ENCODE peak calls at places on chromosome 7, in five cellular contexts. A is tibial nerve; U is CD8-positive, alpha-beta T cell; D is mesenchymal stem cell; R is left ventricle myocardium inferior. K is an unnamed sample.

GRCh38 chr7:5702876-5703571 is 78.4 kb downstream of the RNF216 start:
- DNase-seq in A (no peak), U (no peak), D (peak), R (peak), K (peak)

GRCh38 chr7:142787783-142788182 is 17.0 kb downstream of the PRSS2 start:
- DNase-seq in A (no peak), U (no peak), D (no peak), R (no peak), K (no peak)

GRCh38 chr7:129160161-129160911 is 15.8 kb downstream of the TSPAN33 start:
- DNase-seq in A (no peak), U (no peak), D (no peak), R (no peak), K (no peak)

GRCh38 chr7:81430150-81430549 is 339.7 kb downstream of the HGF start:
- DNase-seq in A (no peak), U (no peak), D (no peak), R (no peak), K (no peak)

GRCh38 chr7:30389793-30390192 is 88.8 kb downstream of the NOD1 start:
- DNase-seq in A (no peak), U (no peak), D (no peak), R (no peak), K (no peak)

GRCh38 chr7:28697898-28698563 is 260.1 kb downstream of the TRIL start:
- DNase-seq in A (no peak), U (no peak), D (no peak), R (no peak), K (no peak)

GRCh38 chr7:129464194-129464593 is 30.0 kb downstream of the STRIP2 start:
- DNase-seq in A (no peak), U (no peak), D (no peak), R (no peak), K (no peak)

GRCh38 chr7:18495412-18496335 is at the start of gene HDAC9:
- DNase-seq in A (no peak), U (no peak), D (peak), R (peak), K (no peak)

GRCh38 chr7:105805619-105806018 is 70.8 kb downstream of the ATXN7L1 start:
- DNase-seq in A (no peak), U (no peak), D (peak), R (no peak), K (no peak)

GRCh38 chr7:158614695-158615094 is 27.1 kb upstream of the PTPRN2 start:
- DNase-seq in A (no peak), U (no peak), D (peak), R (no peak), K (no peak)

GRCh38 chr7:151631149-151631967 is 111.7 kb upstream of the RHEB start:
- DNase-seq in A (no peak), U (peak), D (peak), R (no peak), K (peak)

GRCh38 chr7:147496209-147496608 is 1094.4 kb upstream of the C7orf33 start:
- DNase-seq in A (no peak), U (no peak), D (no peak), R (no peak), K (no peak)

GRCh38 chr7:24757799-24758275 is 573 bp upstream of the GSDME start:
- DNase-seq in A (no peak), U (no peak), D (peak), R (no peak), K (no peak)

GRCh38 chr7:16791895-16792294 is 12.9 kb downstream of the AGR2 start:
- DNase-seq in A (no peak), U (no peak), D (no peak), R (no peak), K (no peak)

GRCh38 chr7:46191776-46192175 is 270.7 kb upstream of the IGFBP3 start:
- DNase-seq in A (no peak), U (no peak), D (peak), R (no peak), K (no peak)

GRCh38 chr7:46192191-46192590 is 271.1 kb upstream of the IGFBP3 start:
- DNase-seq in A (no peak), U (no peak), D (no peak), R (no peak), K (no peak)

GRCh38 chr7:46195934-46196333 is 274.9 kb upstream of the IGFBP3 start:
- DNase-seq in A (no peak), U (no peak), D (no peak), R (no peak), K (no peak)

GRCh38 chr7:46189255-46189790 is 268.3 kb upstream of the IGFBP3 start:
- DNase-seq in A (no peak), U (no peak), D (no peak), R (no peak), K (no peak)

DNA sequence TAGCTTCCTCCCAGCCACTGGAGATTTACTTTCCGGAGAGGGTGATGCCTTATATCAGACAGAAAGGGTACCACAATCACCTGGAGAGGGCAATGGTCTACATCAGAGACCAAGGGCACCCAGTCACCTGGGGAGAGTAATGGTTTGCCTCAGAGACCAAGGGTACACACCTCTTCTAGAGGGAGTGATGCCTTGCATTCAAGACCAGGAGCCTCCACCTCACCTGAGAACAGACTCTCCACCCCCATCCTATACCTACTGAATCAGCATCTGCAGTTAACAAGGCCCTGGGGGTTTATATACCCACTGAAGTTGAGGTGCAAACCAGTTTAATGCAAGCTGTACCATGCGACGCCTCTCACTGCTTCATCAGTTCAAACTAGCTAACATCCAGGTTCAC is 270.2 kb upstream of the IGFBP3 start:
- DNase-seq in A (no peak), U (no peak), D (no peak), R (no peak), K (no peak)
- H3K27ac ChIP-seq in A (no peak), U (no peak), D (no peak), R (no peak), K (no peak)

GRCh38 chr7:123769371-123769770 is 20.6 kb upstream of the WASL start:
- DNase-seq in A (no peak), U (no peak), D (no peak), R (peak), K (no peak)
- H3K27ac ChIP-seq in A (no peak), U (no peak), D (no peak), R (no peak), K (no peak)

DNA sequence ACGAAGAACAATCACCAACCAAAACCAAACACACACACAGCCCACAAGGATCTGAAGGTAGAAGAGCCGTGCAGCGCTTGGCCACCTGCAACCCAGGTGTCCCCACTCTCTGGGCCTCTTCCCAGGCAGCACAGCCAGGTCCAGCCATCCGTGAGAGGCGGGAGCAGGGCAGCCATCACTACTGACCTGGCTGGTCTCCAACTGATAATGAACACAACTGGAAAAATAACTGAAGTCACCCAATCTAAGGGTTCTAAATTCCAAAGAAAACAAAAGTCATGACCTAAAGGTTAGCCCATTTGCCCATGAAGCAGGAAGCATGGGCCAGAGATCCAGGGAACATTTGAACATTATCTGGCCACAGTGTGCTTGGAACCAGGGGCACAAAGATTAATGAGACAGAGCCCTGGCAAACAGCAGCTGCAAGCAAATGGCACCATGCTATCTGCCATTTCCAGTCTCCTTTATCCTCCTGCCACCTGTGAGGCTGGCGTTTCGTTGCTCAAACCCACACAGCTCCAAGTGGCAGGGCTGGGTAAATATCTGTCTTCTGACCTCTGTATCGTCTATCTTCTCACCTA is 207.9 kb downstream of the TNS3 start:
- DNase-seq in A (no peak), U (no peak), D (no peak), R (no peak), K (no peak)
- H3K27ac ChIP-seq in A (no peak), U (no peak), D (no peak), R (peak), K (no peak)

GRCh38 chr7:95427914-95428516 is 6.8 kb downstream of the PON2 start:
- DNase-seq in A (no peak), U (no peak), D (no peak), R (no peak), K (no peak)
- H3K27ac ChIP-seq in A (no peak), U (no peak), D (no peak), R (no peak), K (peak)

GRCh38 chr7:39880556-39880955 is 69.5 kb upstream of the CDK13 start:
- DNase-seq in A (no peak), U (no peak), D (peak), R (no peak), K (no peak)
- H3K27ac ChIP-seq in A (no peak), U (no peak), D (no peak), R (no peak), K (no peak)

GRCh38 chr7:4645241-4645640 is 36.9 kb upstream of the FOXK1 start:
- DNase-seq in A (no peak), U (no peak), D (no peak), R (no peak), K (no peak)

GRCh38 chr7:4648111-4648510 is 34.0 kb upstream of the FOXK1 start:
- DNase-seq in A (no peak), U (no peak), D (no peak), R (no peak), K (no peak)

GRCh38 chr7:4653771-4654170 is 28.3 kb upstream of the FOXK1 start:
- DNase-seq in A (no peak), U (no peak), D (no peak), R (no peak), K (no peak)

GRCh38 chr7:4655311-4655710 is 26.8 kb upstream of the FOXK1 start:
- DNase-seq in A (no peak), U (no peak), D (no peak), R (no peak), K (no peak)

GRCh38 chr7:4650471-4651047 is 31.5 kb upstream of the FOXK1 start:
- DNase-seq in A (no peak), U (no peak), D (no peak), R (peak), K (no peak)
- H3K27ac ChIP-seq in A (no peak), U (no peak), D (peak), R (peak), K (peak)

GRCh38 chr7:155669717-155670505 is 25.4 kb downstream of the RBM33 start:
- DNase-seq in A (no peak), U (no peak), D (no peak), R (no peak), K (no peak)
- H3K27ac ChIP-seq in A (no peak), U (no peak), D (no peak), R (peak), K (no peak)

K was measured in caudate nucleus.